ENCODE peak calls at places on chromosomes 4 and X, in seven cellular contexts. H is CD4-positive, alpha-beta T cell; L is chondrocyte; O is neural crest cell; B is mesothelial cell of epicardium; Y is left lung; R is AG09319. N is an unnamed sample.

GRCh38 chr4:30094866-30095265 is 625.3 kb upstream of the PCDH7 start:
- DNase-seq in Y (no peak), B (no peak), O (no peak), H (no peak), L (no peak), R (no peak), N (no peak)

GRCh38 chrX:47749185-47749967 is 87.3 kb upstream of the ZNF81 start:
- DNase-seq in L (no peak), Y (no peak), H (no peak), B (no peak), R (no peak), O (no peak), N (no peak)

GRCh38 chr4:89152972-89153371 is 41.6 kb downstream of the TIGD2 start:
- DNase-seq in B (no peak), O (no peak), L (no peak), R (no peak), H (no peak), Y (no peak), N (no peak)

GRCh38 chr4:1752284-1753041 is 31.1 kb downstream of the TACC3 start:
- DNase-seq in L (no peak), B (no peak), O (no peak), R (no peak), Y (no peak), H (no peak), N (no peak)

GRCh38 chr4:52643846-52644245 is 15.3 kb downstream of the USP46 start:
- DNase-seq in L (no peak), Y (peak), H (no peak), R (no peak), O (no peak), B (no peak), N (no peak)

GRCh38 chrX:3154386-3154991 is 113.2 kb downstream of the ARSF start:
- DNase-seq in O (no peak), B (no peak), Y (no peak), H (no peak), L (no peak), R (no peak), N (no peak)

GRCh38 chrX:5163663-5164062 is 1065.0 kb downstream of the NLGN4X start:
- DNase-seq in H (no peak), L (no peak), O (no peak), R (no peak), B (no peak), Y (no peak), N (no peak)

GRCh38 chr4:118823471-118823870 is 12.5 kb downstream of the SEC24D start:
- DNase-seq in R (no peak), L (no peak), Y (no peak), B (no peak), H (no peak), O (no peak), N (no peak)

GRCh38 chr4:121991968-121992367 is 40.1 kb upstream of the TRPC3 start:
- DNase-seq in R (no peak), H (no peak), L (no peak), Y (no peak), B (no peak), O (no peak), N (no peak)

GRCh38 chr4:157806176-157806575 is 366.6 kb downstream of the GASK1B start:
- DNase-seq in Y (no peak), O (no peak), R (no peak), L (no peak), B (no peak), H (no peak), N (no peak)

GRCh38 chr4:122832732-122833131 is 6.1 kb downstream of the FGF2 start:
- DNase-seq in H (no peak), R (no peak), B (no peak), L (no peak), Y (no peak), O (no peak), N (no peak)

GRCh38 chr4:128556756-128557155 is 252.7 kb upstream of the JADE1 start:
- DNase-seq in R (no peak), O (no peak), H (no peak), L (no peak), B (no peak), Y (no peak), N (no peak)

GRCh38 chrX:39749728-39750127 is 348.0 kb downstream of the BCOR start:
- DNase-seq in R (no peak), H (no peak), Y (no peak), O (no peak), L (no peak), B (no peak), N (no peak)

GRCh38 chrX:3129256-3129655 is 88.0 kb downstream of the ARSF start:
- DNase-seq in B (no peak), Y (no peak), O (no peak), R (no peak), L (no peak), H (no peak), N (no peak)

GRCh38 chrX:19931146-19931545 is 43.7 kb upstream of the SH3KBP1 start:
- DNase-seq in L (no peak), R (peak), B (no peak), O (no peak), H (no peak), Y (no peak), N (no peak)

GRCh38 chrX:30824275-30824674 is 64.8 kb downstream of the TAB3 start:
- DNase-seq in H (no peak), R (no peak), O (no peak), L (no peak), Y (no peak), B (no peak), N (no peak)

GRCh38 chrX:115896362-115896761 is 274.2 kb upstream of the AGTR2 start:
- DNase-seq in H (no peak), B (no peak), R (no peak), Y (no peak), L (no peak), O (no peak), N (no peak)

GRCh38 chr4:57442834-57443291 is 332.7 kb upstream of the IGFBP7 start:
- DNase-seq in R (no peak), Y (no peak), B (peak), H (no peak), L (no peak), O (peak), N (peak)

GRCh38 chr4:336099-336892 is 1.3 kb upstream of the ZNF141 start:
- DNase-seq in O (no peak), L (no peak), Y (peak), R (no peak), B (peak), H (no peak), N (peak)

GRCh38 chrX:11787564-11787963 is 29.5 kb downstream of the MSL3 start:
- DNase-seq in L (no peak), R (peak), H (peak), B (no peak), Y (peak), O (peak), N (peak)

GRCh38 chrX:40171513-40172168 is 73.9 kb upstream of the BCOR start:
- DNase-seq in O (no peak), L (peak), Y (no peak), B (no peak), H (no peak), R (no peak), N (peak)

GRCh38 chr4:4780634-4781287 is 78.7 kb upstream of the MSX1 start:
- DNase-seq in H (no peak), Y (no peak), L (no peak), R (peak), B (no peak), O (no peak), N (no peak)

GRCh38 chrX:137852502-137852901 is 286.6 kb downstream of the ZIC3 start:
- DNase-seq in Y (no peak), O (no peak), R (no peak), H (no peak), L (no peak), B (no peak), N (no peak)

GRCh38 chrX:16186380-16187007 is 19.2 kb downstream of the MAGEB17 start:
- DNase-seq in Y (no peak), H (no peak), O (no peak), B (no peak), R (no peak), L (no peak), N (no peak)

GRCh38 chr4:158121203-158121586 is 51.6 kb downstream of the GASK1B start:
- DNase-seq in B (no peak), O (no peak), R (peak), L (no peak), H (no peak), Y (no peak), N (no peak)

GRCh38 chr4:152294331-152294730 is 241.6 kb downstream of the FBXW7 start:
- DNase-seq in B (no peak), O (no peak), R (no peak), Y (no peak), H (no peak), L (no peak), N (no peak)

GRCh38 chrX:111861605-111862004 is 14.4 kb upstream of the TRPC5OS start:
- DNase-seq in L (no peak), R (no peak), B (no peak), O (no peak), Y (no peak), H (no peak), N (no peak)

GRCh38 chrX:19386679-19387078 is 43.0 kb downstream of the PDHA1 start:
- DNase-seq in O (no peak), B (no peak), H (no peak), L (no peak), Y (no peak), R (no peak), N (no peak)

GRCh38 chrX:42385730-42386129 is 392.2 kb downstream of the PPP1R2C start:
- DNase-seq in O (no peak), H (no peak), Y (no peak), L (no peak), B (no peak), R (no peak), N (no peak)

GRCh38 chr4:142353149-142353738 is 492.9 kb downstream of the INPP4B start:
- DNase-seq in H (no peak), Y (no peak), R (peak), L (no peak), B (no peak), O (no peak), N (peak)

GRCh38 chrX:150547511-150548115 is 20.8 kb upstream of the MTM1 start:
- DNase-seq in O (peak), Y (peak), B (no peak), R (no peak), L (no peak), H (no peak), N (peak)

GRCh38 chr4:166875821-166876220 is 358.5 kb downstream of the SPOCK3 start:
- DNase-seq in H (no peak), Y (no peak), B (no peak), O (no peak), L (no peak), R (no peak), N (no peak)

GRCh38 chr4:26219206-26219605 is 101.6 kb upstream of the RBPJ start:
- DNase-seq in L (no peak), O (no peak), Y (no peak), H (no peak), B (no peak), R (no peak), N (no peak)

GRCh38 chr4:80913381-80913780 is 117.1 kb upstream of the BMP3 start:
- DNase-seq in Y (no peak), H (no peak), L (no peak), O (no peak), R (no peak), B (no peak), N (no peak)

DNA sequence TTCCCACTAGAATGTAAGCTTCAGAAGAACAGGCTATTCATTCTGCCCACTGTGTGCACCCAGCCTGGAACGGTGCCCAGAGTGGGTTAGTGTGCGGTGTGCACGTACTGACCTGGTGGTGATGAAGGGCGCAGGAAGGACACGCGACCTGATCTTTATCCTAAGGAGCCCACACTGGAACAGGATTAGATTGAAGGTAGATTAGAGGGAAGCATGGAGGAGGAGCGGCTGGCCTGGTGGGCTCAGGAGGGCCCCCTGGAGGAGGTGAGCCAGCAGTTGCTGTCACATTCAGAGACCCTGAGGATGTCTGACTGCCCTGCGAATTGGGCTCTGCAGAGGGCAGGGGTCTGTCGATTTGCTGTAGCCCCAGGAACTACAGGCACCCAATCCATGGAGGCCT is 73.1 kb downstream of the HTRA3 start:
- DNase-seq in L (peak), B (no peak), Y (no peak), O (peak), H (no peak), R (no peak), N (peak)
- TF ChIP-seq CTCF in L (peak), B (no peak), Y (no peak), O (no peak), H (no peak), R (no peak), N (no peak)

GRCh38 chr4:184100297-184100885 is 117.3 kb downstream of the ENPP6 start:
- DNase-seq in Y (peak), H (no peak), O (peak), R (no peak), B (peak), L (no peak), N (peak)
- TF ChIP-seq CTCF in Y (peak), H (peak), O (peak), R (peak), B (peak), L (peak), N (no peak)

GRCh38 chr4:124203613-124204284 is 508.8 kb downstream of the ANKRD50 start:
- DNase-seq in H (no peak), Y (no peak), O (no peak), B (no peak), L (no peak), R (no peak), N (no peak)

GRCh38 chr4:124206779-124207605 is 505.5 kb downstream of the ANKRD50 start:
- DNase-seq in O (no peak), Y (no peak), R (no peak), H (no peak), L (no peak), B (no peak), N (no peak)

GRCh38 chr4:124199185-124199584 is 513.3 kb downstream of the ANKRD50 start:
- DNase-seq in Y (no peak), R (no peak), B (no peak), L (no peak), O (no peak), H (no peak), N (no peak)

GRCh38 chr4:124199755-124200154 is 512.8 kb downstream of the ANKRD50 start:
- DNase-seq in B (no peak), Y (no peak), O (no peak), R (no peak), L (no peak), H (no peak), N (no peak)

GRCh38 chr4:124202106-124202505 is 510.4 kb downstream of the ANKRD50 start:
- DNase-seq in O (no peak), B (no peak), Y (no peak), L (no peak), R (no peak), H (no peak), N (no peak)
- TF ChIP-seq CTCF in O (no peak), B (no peak), Y (no peak), L (peak), R (peak), H (no peak), N (no peak)

GRCh38 chrX:132953358-132953757 is 5.1 kb downstream of the HS6ST2 start:
- DNase-seq in R (no peak), H (no peak), L (no peak), Y (no peak), O (no peak), B (no peak), N (no peak)

GRCh38 chrX:132954323-132954722 is 4.1 kb downstream of the HS6ST2 start:
- DNase-seq in L (no peak), O (no peak), H (no peak), B (no peak), R (no peak), Y (no peak), N (no peak)

DNA sequence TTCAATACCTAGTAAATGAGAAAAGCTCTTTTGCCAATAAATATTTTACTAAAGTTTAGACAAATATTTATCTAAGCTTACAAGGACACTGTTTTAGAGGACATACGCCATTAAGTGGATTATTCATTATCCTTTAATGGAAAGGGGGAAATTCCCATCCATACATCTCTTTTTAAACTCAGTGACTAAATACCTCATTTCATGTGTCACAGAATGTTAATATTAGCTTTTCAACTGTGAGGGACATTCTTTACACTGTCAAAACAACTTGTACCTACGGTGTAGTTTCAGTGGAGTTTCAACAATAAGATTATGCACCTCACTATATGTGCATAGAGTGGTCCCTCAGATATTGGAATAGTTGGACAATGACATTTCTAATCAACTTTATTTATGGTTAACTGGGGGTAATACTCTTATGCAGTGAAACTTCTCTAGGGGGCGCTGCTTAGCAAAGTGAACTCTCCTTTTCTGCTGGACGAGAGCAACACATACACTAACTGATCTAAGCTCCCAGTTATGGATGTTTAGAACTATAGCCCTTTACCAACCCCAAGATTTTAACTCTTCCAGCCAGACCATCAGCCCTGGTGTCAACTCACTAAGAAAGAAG is 9.7 kb downstream of the HS6ST2 start:
- DNase-seq in R (no peak), L (no peak), O (peak), B (no peak), H (no peak), Y (no peak), N (peak)
- TF ChIP-seq CTCF in R (no peak), L (peak), O (peak), B (peak), H (no peak), Y (no peak), N (peak)